ENCODE peak calls at places on chromosomes 4 and X, in ten cellular contexts. One of them, this sample, is unnamed.

GRCh38 chr4:21638171-21638715 is 310.3 kb downstream of the KCNIP4 start:
- DNase-seq in activated CD8-positive, alpha-beta memory T cell treated with anti-CD3 and anti-CD28 coated beads for 48 hours: no peak
- DNase-seq in heart left ventricle: no peak
- DNase-seq in GM23248: no peak
- DNase-seq in stimulated activated CD4-positive, alpha-beta T cell treated with anti-CD3 and anti-CD28 coated beads, Interleukin-1b, Interleukin-23, amount 100 ng/mL, for 24 hours: no peak
- DNase-seq in EL: no peak
- DNase-seq in AG09309: no peak
- DNase-seq in activated T-cell treated with anti-CD3 and anti-CD28 coated beads, Interleukin-2, amount 50 U/mL, for 24 hours: no peak
- DNase-seq in endothelial cell of umbilical vein: no peak
- DNase-seq in glutamatergic neuron: no peak
- DNase-seq in this sample: no peak

GRCh38 chr4:178165251-178165650 is 723.0 kb upstream of the AGA start:
- DNase-seq in activated CD8-positive, alpha-beta memory T cell treated with anti-CD3 and anti-CD28 coated beads for 48 hours: no peak
- DNase-seq in heart left ventricle: no peak
- DNase-seq in GM23248: no peak
- DNase-seq in stimulated activated CD4-positive, alpha-beta T cell treated with anti-CD3 and anti-CD28 coated beads, Interleukin-1b, Interleukin-23, amount 100 ng/mL, for 24 hours: no peak
- DNase-seq in EL: no peak
- DNase-seq in AG09309: no peak
- DNase-seq in activated T-cell treated with anti-CD3 and anti-CD28 coated beads, Interleukin-2, amount 50 U/mL, for 24 hours: no peak
- DNase-seq in endothelial cell of umbilical vein: no peak
- DNase-seq in glutamatergic neuron: no peak
- DNase-seq in this sample: no peak

GRCh38 chrX:153398275-153398960 is 2.7 kb downstream of the PNMA6E start:
- DNase-seq in activated CD8-positive, alpha-beta memory T cell treated with anti-CD3 and anti-CD28 coated beads for 48 hours: no peak
- DNase-seq in heart left ventricle: no peak
- DNase-seq in GM23248: no peak
- DNase-seq in stimulated activated CD4-positive, alpha-beta T cell treated with anti-CD3 and anti-CD28 coated beads, Interleukin-1b, Interleukin-23, amount 100 ng/mL, for 24 hours: no peak
- DNase-seq in EL: no peak
- DNase-seq in AG09309: no peak
- DNase-seq in activated T-cell treated with anti-CD3 and anti-CD28 coated beads, Interleukin-2, amount 50 U/mL, for 24 hours: no peak
- DNase-seq in endothelial cell of umbilical vein: no peak
- DNase-seq in glutamatergic neuron: no peak
- DNase-seq in this sample: no peak

GRCh38 chrX:13380230-13380629 is 60.4 kb upstream of the ATXN3L start:
- DNase-seq in activated CD8-positive, alpha-beta memory T cell treated with anti-CD3 and anti-CD28 coated beads for 48 hours: no peak
- DNase-seq in heart left ventricle: no peak
- DNase-seq in GM23248: peak; percentile 79
- DNase-seq in stimulated activated CD4-positive, alpha-beta T cell treated with anti-CD3 and anti-CD28 coated beads, Interleukin-1b, Interleukin-23, amount 100 ng/mL, for 24 hours: no peak
- DNase-seq in EL: peak; percentile 40
- DNase-seq in AG09309: no peak
- DNase-seq in activated T-cell treated with anti-CD3 and anti-CD28 coated beads, Interleukin-2, amount 50 U/mL, for 24 hours: no peak
- DNase-seq in endothelial cell of umbilical vein: peak; percentile 2
- DNase-seq in glutamatergic neuron: no peak
- DNase-seq in this sample: no peak

GRCh38 chrX:15761564-15762191 is 23.6 kb downstream of the CA5B start:
- DNase-seq in activated CD8-positive, alpha-beta memory T cell treated with anti-CD3 and anti-CD28 coated beads for 48 hours: no peak
- DNase-seq in heart left ventricle: peak; percentile 14
- DNase-seq in GM23248: peak; percentile 44
- DNase-seq in stimulated activated CD4-positive, alpha-beta T cell treated with anti-CD3 and anti-CD28 coated beads, Interleukin-1b, Interleukin-23, amount 100 ng/mL, for 24 hours: no peak
- DNase-seq in EL: peak; percentile 31
- DNase-seq in AG09309: no peak
- DNase-seq in activated T-cell treated with anti-CD3 and anti-CD28 coated beads, Interleukin-2, amount 50 U/mL, for 24 hours: peak; percentile 37
- DNase-seq in endothelial cell of umbilical vein: peak; percentile 20
- DNase-seq in glutamatergic neuron: peak; percentile 15
- DNase-seq in this sample: no peak

GRCh38 chrX:48835524-48836329 is at the start of gene PCSK1N:
- DNase-seq in activated CD8-positive, alpha-beta memory T cell treated with anti-CD3 and anti-CD28 coated beads for 48 hours: no peak
- DNase-seq in heart left ventricle: no peak
- DNase-seq in GM23248: no peak
- DNase-seq in stimulated activated CD4-positive, alpha-beta T cell treated with anti-CD3 and anti-CD28 coated beads, Interleukin-1b, Interleukin-23, amount 100 ng/mL, for 24 hours: no peak
- DNase-seq in EL: no peak
- DNase-seq in AG09309: no peak
- DNase-seq in activated T-cell treated with anti-CD3 and anti-CD28 coated beads, Interleukin-2, amount 50 U/mL, for 24 hours: peak; percentile 45
- DNase-seq in endothelial cell of umbilical vein: no peak
- DNase-seq in glutamatergic neuron: peak; percentile 38
- DNase-seq in this sample: peak; percentile 53

GRCh38 chr4:27692098-27692679 is 831.5 kb downstream of the STIM2 start:
- DNase-seq in activated CD8-positive, alpha-beta memory T cell treated with anti-CD3 and anti-CD28 coated beads for 48 hours: no peak
- DNase-seq in heart left ventricle: no peak
- DNase-seq in GM23248: peak; percentile 47
- DNase-seq in stimulated activated CD4-positive, alpha-beta T cell treated with anti-CD3 and anti-CD28 coated beads, Interleukin-1b, Interleukin-23, amount 100 ng/mL, for 24 hours: no peak
- DNase-seq in EL: peak; percentile 74
- DNase-seq in AG09309: peak; percentile 31
- DNase-seq in activated T-cell treated with anti-CD3 and anti-CD28 coated beads, Interleukin-2, amount 50 U/mL, for 24 hours: no peak
- DNase-seq in endothelial cell of umbilical vein: peak; percentile 5
- DNase-seq in glutamatergic neuron: no peak
- DNase-seq in this sample: no peak

GRCh38 chr4:181319629-181320028 is 923.6 kb upstream of the TENM3 start:
- DNase-seq in activated CD8-positive, alpha-beta memory T cell treated with anti-CD3 and anti-CD28 coated beads for 48 hours: no peak
- DNase-seq in heart left ventricle: no peak
- DNase-seq in GM23248: no peak
- DNase-seq in stimulated activated CD4-positive, alpha-beta T cell treated with anti-CD3 and anti-CD28 coated beads, Interleukin-1b, Interleukin-23, amount 100 ng/mL, for 24 hours: no peak
- DNase-seq in EL: no peak
- DNase-seq in AG09309: no peak
- DNase-seq in activated T-cell treated with anti-CD3 and anti-CD28 coated beads, Interleukin-2, amount 50 U/mL, for 24 hours: no peak
- DNase-seq in endothelial cell of umbilical vein: no peak
- DNase-seq in glutamatergic neuron: no peak
- DNase-seq in this sample: no peak

GRCh38 chrX:71923516-71923915 is 12.9 kb downstream of the NHSL2 start:
- DNase-seq in activated CD8-positive, alpha-beta memory T cell treated with anti-CD3 and anti-CD28 coated beads for 48 hours: no peak
- DNase-seq in heart left ventricle: no peak
- DNase-seq in GM23248: peak; percentile 73
- DNase-seq in stimulated activated CD4-positive, alpha-beta T cell treated with anti-CD3 and anti-CD28 coated beads, Interleukin-1b, Interleukin-23, amount 100 ng/mL, for 24 hours: no peak
- DNase-seq in EL: no peak
- DNase-seq in AG09309: no peak
- DNase-seq in activated T-cell treated with anti-CD3 and anti-CD28 coated beads, Interleukin-2, amount 50 U/mL, for 24 hours: no peak
- DNase-seq in endothelial cell of umbilical vein: no peak
- DNase-seq in glutamatergic neuron: peak; percentile 41
- DNase-seq in this sample: no peak

GRCh38 chr4:146407669-146408084 is 114.1 kb downstream of the SLC10A7 start:
- DNase-seq in activated CD8-positive, alpha-beta memory T cell treated with anti-CD3 and anti-CD28 coated beads for 48 hours: no peak
- DNase-seq in heart left ventricle: no peak
- DNase-seq in GM23248: peak; percentile 5
- DNase-seq in stimulated activated CD4-positive, alpha-beta T cell treated with anti-CD3 and anti-CD28 coated beads, Interleukin-1b, Interleukin-23, amount 100 ng/mL, for 24 hours: no peak
- DNase-seq in EL: peak; percentile 26
- DNase-seq in AG09309: no peak
- DNase-seq in activated T-cell treated with anti-CD3 and anti-CD28 coated beads, Interleukin-2, amount 50 U/mL, for 24 hours: no peak
- DNase-seq in endothelial cell of umbilical vein: peak; percentile 99
- DNase-seq in glutamatergic neuron: no peak
- DNase-seq in this sample: no peak

GRCh38 chrX:7514871-7515599 is 327.9 kb upstream of the VCX start:
- DNase-seq in activated CD8-positive, alpha-beta memory T cell treated with anti-CD3 and anti-CD28 coated beads for 48 hours: no peak
- DNase-seq in heart left ventricle: no peak
- DNase-seq in GM23248: peak; percentile 51
- DNase-seq in stimulated activated CD4-positive, alpha-beta T cell treated with anti-CD3 and anti-CD28 coated beads, Interleukin-1b, Interleukin-23, amount 100 ng/mL, for 24 hours: no peak
- DNase-seq in EL: peak; percentile 59
- DNase-seq in AG09309: no peak
- DNase-seq in activated T-cell treated with anti-CD3 and anti-CD28 coated beads, Interleukin-2, amount 50 U/mL, for 24 hours: no peak
- DNase-seq in endothelial cell of umbilical vein: no peak
- DNase-seq in glutamatergic neuron: no peak
- DNase-seq in this sample: no peak

GRCh38 chrX:46327229-46328081 is 217.8 kb downstream of the ZNF674 start:
- DNase-seq in activated CD8-positive, alpha-beta memory T cell treated with anti-CD3 and anti-CD28 coated beads for 48 hours: no peak
- DNase-seq in heart left ventricle: peak; percentile 27
- DNase-seq in GM23248: peak; percentile 55
- DNase-seq in stimulated activated CD4-positive, alpha-beta T cell treated with anti-CD3 and anti-CD28 coated beads, Interleukin-1b, Interleukin-23, amount 100 ng/mL, for 24 hours: no peak
- DNase-seq in EL: peak; percentile 75
- DNase-seq in AG09309: no peak
- DNase-seq in activated T-cell treated with anti-CD3 and anti-CD28 coated beads, Interleukin-2, amount 50 U/mL, for 24 hours: no peak
- DNase-seq in endothelial cell of umbilical vein: peak; percentile 68
- DNase-seq in glutamatergic neuron: no peak
- DNase-seq in this sample: peak; percentile 7

GRCh38 chr4:165058676-165059075 is 5.0 kb downstream of the TRIM75 start:
- DNase-seq in activated CD8-positive, alpha-beta memory T cell treated with anti-CD3 and anti-CD28 coated beads for 48 hours: no peak
- DNase-seq in heart left ventricle: no peak
- DNase-seq in GM23248: no peak
- DNase-seq in stimulated activated CD4-positive, alpha-beta T cell treated with anti-CD3 and anti-CD28 coated beads, Interleukin-1b, Interleukin-23, amount 100 ng/mL, for 24 hours: no peak
- DNase-seq in EL: no peak
- DNase-seq in AG09309: no peak
- DNase-seq in activated T-cell treated with anti-CD3 and anti-CD28 coated beads, Interleukin-2, amount 50 U/mL, for 24 hours: no peak
- DNase-seq in endothelial cell of umbilical vein: no peak
- DNase-seq in glutamatergic neuron: no peak
- DNase-seq in this sample: no peak

GRCh38 chr4:14529653-14530052 is 472.6 kb upstream of the CPEB2 start:
- DNase-seq in activated CD8-positive, alpha-beta memory T cell treated with anti-CD3 and anti-CD28 coated beads for 48 hours: no peak
- DNase-seq in heart left ventricle: no peak
- DNase-seq in GM23248: no peak
- DNase-seq in stimulated activated CD4-positive, alpha-beta T cell treated with anti-CD3 and anti-CD28 coated beads, Interleukin-1b, Interleukin-23, amount 100 ng/mL, for 24 hours: no peak
- DNase-seq in EL: peak; percentile 56
- DNase-seq in AG09309: no peak
- DNase-seq in activated T-cell treated with anti-CD3 and anti-CD28 coated beads, Interleukin-2, amount 50 U/mL, for 24 hours: no peak
- DNase-seq in endothelial cell of umbilical vein: no peak
- DNase-seq in glutamatergic neuron: no peak
- DNase-seq in this sample: no peak

GRCh38 chr4:115944146-115944905 is 830.9 kb upstream of the NDST4 start:
- DNase-seq in activated CD8-positive, alpha-beta memory T cell treated with anti-CD3 and anti-CD28 coated beads for 48 hours: no peak
- DNase-seq in heart left ventricle: no peak
- DNase-seq in GM23248: no peak
- DNase-seq in stimulated activated CD4-positive, alpha-beta T cell treated with anti-CD3 and anti-CD28 coated beads, Interleukin-1b, Interleukin-23, amount 100 ng/mL, for 24 hours: no peak
- DNase-seq in EL: no peak
- DNase-seq in AG09309: no peak
- DNase-seq in activated T-cell treated with anti-CD3 and anti-CD28 coated beads, Interleukin-2, amount 50 U/mL, for 24 hours: no peak
- DNase-seq in endothelial cell of umbilical vein: no peak
- DNase-seq in glutamatergic neuron: no peak
- DNase-seq in this sample: no peak

GRCh38 chr4:86181585-86181984 is 178.3 kb downstream of the MAPK10 start:
- DNase-seq in activated CD8-positive, alpha-beta memory T cell treated with anti-CD3 and anti-CD28 coated beads for 48 hours: no peak
- DNase-seq in heart left ventricle: no peak
- DNase-seq in GM23248: peak; percentile 56
- DNase-seq in stimulated activated CD4-positive, alpha-beta T cell treated with anti-CD3 and anti-CD28 coated beads, Interleukin-1b, Interleukin-23, amount 100 ng/mL, for 24 hours: no peak
- DNase-seq in EL: peak; percentile 37
- DNase-seq in AG09309: no peak
- DNase-seq in activated T-cell treated with anti-CD3 and anti-CD28 coated beads, Interleukin-2, amount 50 U/mL, for 24 hours: no peak
- DNase-seq in endothelial cell of umbilical vein: no peak
- DNase-seq in glutamatergic neuron: no peak
- DNase-seq in this sample: no peak

GRCh38 chr4:165489786-165490185 is 111.0 kb downstream of the CPE start:
- DNase-seq in activated CD8-positive, alpha-beta memory T cell treated with anti-CD3 and anti-CD28 coated beads for 48 hours: no peak
- DNase-seq in heart left ventricle: no peak
- DNase-seq in GM23248: peak; percentile 39
- DNase-seq in stimulated activated CD4-positive, alpha-beta T cell treated with anti-CD3 and anti-CD28 coated beads, Interleukin-1b, Interleukin-23, amount 100 ng/mL, for 24 hours: no peak
- DNase-seq in EL: no peak
- DNase-seq in AG09309: no peak
- DNase-seq in activated T-cell treated with anti-CD3 and anti-CD28 coated beads, Interleukin-2, amount 50 U/mL, for 24 hours: no peak
- DNase-seq in endothelial cell of umbilical vein: peak; percentile 61
- DNase-seq in glutamatergic neuron: no peak
- DNase-seq in this sample: no peak

GRCh38 chrX:95318882-95319281 is 1365.8 kb upstream of the DIAPH2 start:
- DNase-seq in activated CD8-positive, alpha-beta memory T cell treated with anti-CD3 and anti-CD28 coated beads for 48 hours: no peak
- DNase-seq in heart left ventricle: no peak
- DNase-seq in GM23248: peak; percentile 2
- DNase-seq in stimulated activated CD4-positive, alpha-beta T cell treated with anti-CD3 and anti-CD28 coated beads, Interleukin-1b, Interleukin-23, amount 100 ng/mL, for 24 hours: no peak
- DNase-seq in EL: no peak
- DNase-seq in AG09309: no peak
- DNase-seq in activated T-cell treated with anti-CD3 and anti-CD28 coated beads, Interleukin-2, amount 50 U/mL, for 24 hours: no peak
- DNase-seq in endothelial cell of umbilical vein: no peak
- DNase-seq in glutamatergic neuron: no peak
- DNase-seq in this sample: no peak

GRCh38 chrX:56498756-56499155 is 64.7 kb upstream of the UBQLN2 start:
- DNase-seq in activated CD8-positive, alpha-beta memory T cell treated with anti-CD3 and anti-CD28 coated beads for 48 hours: no peak
- DNase-seq in heart left ventricle: no peak
- DNase-seq in GM23248: no peak
- DNase-seq in stimulated activated CD4-positive, alpha-beta T cell treated with anti-CD3 and anti-CD28 coated beads, Interleukin-1b, Interleukin-23, amount 100 ng/mL, for 24 hours: no peak
- DNase-seq in EL: no peak
- DNase-seq in AG09309: no peak
- DNase-seq in activated T-cell treated with anti-CD3 and anti-CD28 coated beads, Interleukin-2, amount 50 U/mL, for 24 hours: no peak
- DNase-seq in endothelial cell of umbilical vein: no peak
- DNase-seq in glutamatergic neuron: no peak
- DNase-seq in this sample: no peak

GRCh38 chr4:153788419-153789276 is at the start of gene SFRP2:
- DNase-seq in activated CD8-positive, alpha-beta memory T cell treated with anti-CD3 and anti-CD28 coated beads for 48 hours: no peak
- DNase-seq in heart left ventricle: no peak
- DNase-seq in GM23248: peak; percentile 52
- DNase-seq in stimulated activated CD4-positive, alpha-beta T cell treated with anti-CD3 and anti-CD28 coated beads, Interleukin-1b, Interleukin-23, amount 100 ng/mL, for 24 hours: no peak
- DNase-seq in EL: no peak
- DNase-seq in AG09309: no peak
- DNase-seq in activated T-cell treated with anti-CD3 and anti-CD28 coated beads, Interleukin-2, amount 50 U/mL, for 24 hours: peak; percentile 40
- DNase-seq in endothelial cell of umbilical vein: no peak
- DNase-seq in glutamatergic neuron: peak; percentile 46
- DNase-seq in this sample: no peak

GRCh38 chr4:152500798-152501434 is 35.0 kb downstream of the FBXW7 start:
- DNase-seq in activated CD8-positive, alpha-beta memory T cell treated with anti-CD3 and anti-CD28 coated beads for 48 hours: peak; percentile 23
- DNase-seq in heart left ventricle: peak; percentile 56
- DNase-seq in GM23248: peak; percentile 82
- DNase-seq in stimulated activated CD4-positive, alpha-beta T cell treated with anti-CD3 and anti-CD28 coated beads, Interleukin-1b, Interleukin-23, amount 100 ng/mL, for 24 hours: peak; percentile 56
- DNase-seq in EL: peak; percentile 79
- DNase-seq in AG09309: peak; percentile 79
- DNase-seq in activated T-cell treated with anti-CD3 and anti-CD28 coated beads, Interleukin-2, amount 50 U/mL, for 24 hours: no peak
- DNase-seq in endothelial cell of umbilical vein: peak; percentile 84
- DNase-seq in glutamatergic neuron: no peak
- DNase-seq in this sample: peak; percentile 45

GRCh38 chrX:111165902-111166301 is 69.9 kb downstream of the PAK3 start:
- DNase-seq in activated CD8-positive, alpha-beta memory T cell treated with anti-CD3 and anti-CD28 coated beads for 48 hours: no peak
- DNase-seq in heart left ventricle: no peak
- DNase-seq in GM23248: no peak
- DNase-seq in stimulated activated CD4-positive, alpha-beta T cell treated with anti-CD3 and anti-CD28 coated beads, Interleukin-1b, Interleukin-23, amount 100 ng/mL, for 24 hours: no peak
- DNase-seq in EL: no peak
- DNase-seq in AG09309: no peak
- DNase-seq in activated T-cell treated with anti-CD3 and anti-CD28 coated beads, Interleukin-2, amount 50 U/mL, for 24 hours: no peak
- DNase-seq in endothelial cell of umbilical vein: no peak
- DNase-seq in glutamatergic neuron: no peak
- DNase-seq in this sample: no peak

GRCh38 chrX:9786839-9787635 is 808 bp downstream of the SHROOM2 start:
- DNase-seq in activated CD8-positive, alpha-beta memory T cell treated with anti-CD3 and anti-CD28 coated beads for 48 hours: no peak
- DNase-seq in heart left ventricle: no peak
- DNase-seq in GM23248: no peak
- DNase-seq in stimulated activated CD4-positive, alpha-beta T cell treated with anti-CD3 and anti-CD28 coated beads, Interleukin-1b, Interleukin-23, amount 100 ng/mL, for 24 hours: no peak
- DNase-seq in EL: peak; percentile 1
- DNase-seq in AG09309: no peak
- DNase-seq in activated T-cell treated with anti-CD3 and anti-CD28 coated beads, Interleukin-2, amount 50 U/mL, for 24 hours: no peak
- DNase-seq in endothelial cell of umbilical vein: peak; percentile 49
- DNase-seq in glutamatergic neuron: no peak
- DNase-seq in this sample: no peak

GRCh38 chrX:34918091-34918736 is 24.4 kb upstream of the FAM47B start:
- DNase-seq in activated CD8-positive, alpha-beta memory T cell treated with anti-CD3 and anti-CD28 coated beads for 48 hours: no peak
- DNase-seq in heart left ventricle: no peak
- DNase-seq in GM23248: peak; percentile 82
- DNase-seq in stimulated activated CD4-positive, alpha-beta T cell treated with anti-CD3 and anti-CD28 coated beads, Interleukin-1b, Interleukin-23, amount 100 ng/mL, for 24 hours: no peak
- DNase-seq in EL: peak; percentile 60
- DNase-seq in AG09309: no peak
- DNase-seq in activated T-cell treated with anti-CD3 and anti-CD28 coated beads, Interleukin-2, amount 50 U/mL, for 24 hours: no peak
- DNase-seq in endothelial cell of umbilical vein: no peak
- DNase-seq in glutamatergic neuron: no peak
- DNase-seq in this sample: no peak

GRCh38 chrX:57904481-57904880 is 5.8 kb downstream of the ZXDA start:
- DNase-seq in activated CD8-positive, alpha-beta memory T cell treated with anti-CD3 and anti-CD28 coated beads for 48 hours: no peak
- DNase-seq in heart left ventricle: no peak
- DNase-seq in GM23248: no peak
- DNase-seq in stimulated activated CD4-positive, alpha-beta T cell treated with anti-CD3 and anti-CD28 coated beads, Interleukin-1b, Interleukin-23, amount 100 ng/mL, for 24 hours: no peak
- DNase-seq in EL: no peak
- DNase-seq in AG09309: no peak
- DNase-seq in activated T-cell treated with anti-CD3 and anti-CD28 coated beads, Interleukin-2, amount 50 U/mL, for 24 hours: no peak
- DNase-seq in endothelial cell of umbilical vein: no peak
- DNase-seq in glutamatergic neuron: no peak
- DNase-seq in this sample: no peak

GRCh38 chr4:144644368-144645101 is 1.4 kb upstream of the HHIP start:
- DNase-seq in activated CD8-positive, alpha-beta memory T cell treated with anti-CD3 and anti-CD28 coated beads for 48 hours: no peak
- DNase-seq in heart left ventricle: no peak
- DNase-seq in GM23248: no peak
- DNase-seq in stimulated activated CD4-positive, alpha-beta T cell treated with anti-CD3 and anti-CD28 coated beads, Interleukin-1b, Interleukin-23, amount 100 ng/mL, for 24 hours: no peak
- DNase-seq in EL: no peak
- DNase-seq in AG09309: no peak
- DNase-seq in activated T-cell treated with anti-CD3 and anti-CD28 coated beads, Interleukin-2, amount 50 U/mL, for 24 hours: no peak
- DNase-seq in endothelial cell of umbilical vein: peak; percentile 59
- DNase-seq in glutamatergic neuron: no peak
- DNase-seq in this sample: no peak

GRCh38 chr4:89586318-89586717 is 250.6 kb downstream of the SNCA start:
- DNase-seq in activated CD8-positive, alpha-beta memory T cell treated with anti-CD3 and anti-CD28 coated beads for 48 hours: no peak
- DNase-seq in heart left ventricle: no peak
- DNase-seq in GM23248: no peak
- DNase-seq in stimulated activated CD4-positive, alpha-beta T cell treated with anti-CD3 and anti-CD28 coated beads, Interleukin-1b, Interleukin-23, amount 100 ng/mL, for 24 hours: no peak
- DNase-seq in EL: no peak
- DNase-seq in AG09309: no peak
- DNase-seq in activated T-cell treated with anti-CD3 and anti-CD28 coated beads, Interleukin-2, amount 50 U/mL, for 24 hours: no peak
- DNase-seq in endothelial cell of umbilical vein: no peak
- DNase-seq in glutamatergic neuron: no peak
- DNase-seq in this sample: no peak

GRCh38 chr4:148444296-148445070 is 2.3 kb upstream of the NR3C2 start:
- DNase-seq in activated CD8-positive, alpha-beta memory T cell treated with anti-CD3 and anti-CD28 coated beads for 48 hours: peak; percentile 10
- DNase-seq in heart left ventricle: peak; percentile 41
- DNase-seq in GM23248: peak; percentile 34
- DNase-seq in stimulated activated CD4-positive, alpha-beta T cell treated with anti-CD3 and anti-CD28 coated beads, Interleukin-1b, Interleukin-23, amount 100 ng/mL, for 24 hours: peak; percentile 7
- DNase-seq in EL: peak; percentile 2
- DNase-seq in AG09309: no peak
- DNase-seq in activated T-cell treated with anti-CD3 and anti-CD28 coated beads, Interleukin-2, amount 50 U/mL, for 24 hours: peak; percentile 72
- DNase-seq in endothelial cell of umbilical vein: peak; percentile 51
- DNase-seq in glutamatergic neuron: peak; percentile 59
- DNase-seq in this sample: no peak